ENCODE peak calls at places on chromosomes 16 and 17, in ten cellular contexts. One of them, this sample, is unnamed. For H3K4me1, the result is how much of the 10 kb centered on the place peaks cover.

GRCh38 chr17:75763613-75764416 is 1.2 kb downstream of the GALK1 start:
- DNase-seq in upper lobe of right lung: no peak
- DNase-seq in IMR-90: no peak
- DNase-seq in suprapubic skin: no peak
- DNase-seq in mucosa of descending colon: peak
- DNase-seq in uterus: no peak
- DNase-seq in stomach: no peak
- DNase-seq in GM23338: no peak
- DNase-seq in transverse colon: no peak
- DNase-seq in H1: no peak
- DNase-seq in this sample: peak

GRCh38 chr16:5874899-5875298 is 777.3 kb upstream of the EEF2KMT start:
- DNase-seq in suprapubic skin: no peak
- DNase-seq in GM23338: no peak
- DNase-seq in transverse colon: no peak
- DNase-seq in IMR-90: no peak
- DNase-seq in H1: no peak
- DNase-seq in mucosa of descending colon: no peak
- DNase-seq in upper lobe of right lung: no peak
- DNase-seq in uterus: no peak
- DNase-seq in stomach: no peak
- DNase-seq in this sample: no peak

GRCh38 chr16:66588981-66589713 is 9.9 kb downstream of the CMTM2 start:
- DNase-seq in uterus: no peak
- DNase-seq in IMR-90: peak
- DNase-seq in suprapubic skin: peak
- DNase-seq in H1: no peak
- DNase-seq in GM23338: peak
- DNase-seq in transverse colon: peak
- DNase-seq in mucosa of descending colon: peak
- DNase-seq in stomach: peak
- DNase-seq in upper lobe of right lung: peak
- DNase-seq in this sample: peak

GRCh38 chr17:31085563-31085962 is 9.2 kb upstream of the NF1 start:
- DNase-seq in GM23338: no peak
- DNase-seq in suprapubic skin: no peak
- DNase-seq in stomach: no peak
- DNase-seq in mucosa of descending colon: no peak
- DNase-seq in transverse colon: no peak
- DNase-seq in uterus: no peak
- DNase-seq in H1: no peak
- DNase-seq in upper lobe of right lung: no peak
- DNase-seq in IMR-90: peak
- DNase-seq in this sample: no peak

GRCh38 chr17:43683928-43684653 is 22.4 kb upstream of the MEOX1 start:
- DNase-seq in uterus: no peak
- DNase-seq in GM23338: no peak
- DNase-seq in mucosa of descending colon: no peak
- DNase-seq in IMR-90: no peak
- DNase-seq in H1: no peak
- DNase-seq in upper lobe of right lung: no peak
- DNase-seq in suprapubic skin: no peak
- DNase-seq in stomach: no peak
- DNase-seq in transverse colon: no peak
- DNase-seq in this sample: no peak

GRCh38 chr17:65660947-65661346 is 99.5 kb upstream of the AXIN2 start:
- DNase-seq in suprapubic skin: no peak
- DNase-seq in transverse colon: no peak
- DNase-seq in mucosa of descending colon: no peak
- DNase-seq in upper lobe of right lung: no peak
- DNase-seq in GM23338: no peak
- DNase-seq in H1: no peak
- DNase-seq in IMR-90: peak
- DNase-seq in uterus: no peak
- DNase-seq in stomach: no peak
- DNase-seq in this sample: no peak

GRCh38 chr17:19718613-19719364 is 2.4 kb upstream of the SLC47A2 start:
- DNase-seq in suprapubic skin: no peak
- DNase-seq in mucosa of descending colon: no peak
- DNase-seq in uterus: no peak
- DNase-seq in transverse colon: no peak
- DNase-seq in upper lobe of right lung: peak
- DNase-seq in H1: no peak
- DNase-seq in stomach: no peak
- DNase-seq in IMR-90: no peak
- DNase-seq in GM23338: peak
- DNase-seq in this sample: no peak

GRCh38 chr16:49750341-49751011 is 105.4 kb downstream of the ZNF423 start:
- DNase-seq in mucosa of descending colon: no peak
- DNase-seq in upper lobe of right lung: no peak
- DNase-seq in GM23338: no peak
- DNase-seq in transverse colon: no peak
- DNase-seq in uterus: no peak
- DNase-seq in H1: no peak
- DNase-seq in stomach: no peak
- DNase-seq in suprapubic skin: no peak
- DNase-seq in IMR-90: no peak
- DNase-seq in this sample: no peak

GRCh38 chr17:73189417-73190099 is 3.3 kb upstream of the COG1 start:
- DNase-seq in transverse colon: no peak
- DNase-seq in mucosa of descending colon: no peak
- DNase-seq in H1: no peak
- DNase-seq in GM23338: peak
- DNase-seq in stomach: peak
- DNase-seq in IMR-90: peak
- DNase-seq in suprapubic skin: no peak
- DNase-seq in uterus: no peak
- DNase-seq in upper lobe of right lung: no peak
- DNase-seq in this sample: no peak

GRCh38 chr17:2264023-2264860 is 39.3 kb downstream of the SMG6 start:
- DNase-seq in suprapubic skin: no peak
- DNase-seq in stomach: no peak
- DNase-seq in upper lobe of right lung: no peak
- DNase-seq in uterus: peak
- DNase-seq in H1: no peak
- DNase-seq in IMR-90: peak
- DNase-seq in GM23338: no peak
- DNase-seq in mucosa of descending colon: no peak
- DNase-seq in transverse colon: no peak
- DNase-seq in this sample: no peak

GRCh38 chr17:19724501-19725420 is 8.4 kb upstream of the SLC47A2 start:
- DNase-seq in uterus: peak
- DNase-seq in upper lobe of right lung: peak
- DNase-seq in GM23338: no peak
- DNase-seq in suprapubic skin: peak
- DNase-seq in stomach: peak
- DNase-seq in transverse colon: peak
- DNase-seq in H1: no peak
- DNase-seq in IMR-90: no peak
- DNase-seq in mucosa of descending colon: peak
- DNase-seq in this sample: peak

GRCh38 chr17:34434065-34434464 is 71.0 kb upstream of the CCL1 start:
- DNase-seq in mucosa of descending colon: no peak
- DNase-seq in GM23338: no peak
- DNase-seq in suprapubic skin: no peak
- DNase-seq in H1: no peak
- DNase-seq in upper lobe of right lung: no peak
- DNase-seq in transverse colon: no peak
- DNase-seq in uterus: no peak
- DNase-seq in stomach: no peak
- DNase-seq in IMR-90: no peak
- DNase-seq in this sample: no peak

GRCh38 chr17:15955793-15956541 is 11.0 kb downstream of the ADORA2B start:
- DNase-seq in H1: no peak
- DNase-seq in GM23338: peak
- DNase-seq in IMR-90: no peak
- DNase-seq in stomach: no peak
- DNase-seq in suprapubic skin: no peak
- DNase-seq in mucosa of descending colon: no peak
- DNase-seq in upper lobe of right lung: no peak
- DNase-seq in transverse colon: no peak
- DNase-seq in uterus: no peak
- DNase-seq in this sample: no peak

GRCh38 chr17:65855245-65855644 is 293.8 kb upstream of the AXIN2 start:
- DNase-seq in GM23338: peak
- DNase-seq in mucosa of descending colon: no peak
- DNase-seq in H1: peak
- DNase-seq in stomach: no peak
- DNase-seq in transverse colon: no peak
- DNase-seq in upper lobe of right lung: no peak
- DNase-seq in uterus: no peak
- DNase-seq in IMR-90: peak
- DNase-seq in suprapubic skin: no peak
- DNase-seq in this sample: no peak

GRCh38 chr16:78576941-78577340 is 477.5 kb downstream of the WWOX start:
- DNase-seq in stomach: no peak
- DNase-seq in transverse colon: no peak
- DNase-seq in GM23338: no peak
- DNase-seq in IMR-90: no peak
- DNase-seq in mucosa of descending colon: no peak
- DNase-seq in H1: no peak
- DNase-seq in suprapubic skin: no peak
- DNase-seq in uterus: no peak
- DNase-seq in upper lobe of right lung: no peak
- DNase-seq in this sample: no peak

GRCh38 chr17:78687125-78687524 is 94.9 kb downstream of the CYTH1 start:
- DNase-seq in H1: no peak
- DNase-seq in GM23338: no peak
- DNase-seq in IMR-90: no peak
- DNase-seq in uterus: no peak
- DNase-seq in stomach: no peak
- DNase-seq in upper lobe of right lung: no peak
- DNase-seq in mucosa of descending colon: no peak
- DNase-seq in transverse colon: no peak
- DNase-seq in suprapubic skin: no peak
- DNase-seq in this sample: no peak

GRCh38 chr16:89308391-89309333 is 91.2 kb downstream of the ZNF778 start:
- DNase-seq in mucosa of descending colon: no peak
- DNase-seq in stomach: no peak
- DNase-seq in uterus: no peak
- DNase-seq in GM23338: peak
- DNase-seq in transverse colon: no peak
- DNase-seq in suprapubic skin: no peak
- DNase-seq in IMR-90: no peak
- DNase-seq in upper lobe of right lung: no peak
- DNase-seq in H1: no peak
- DNase-seq in this sample: no peak

GRCh38 chr17:50350733-50351132 is 4.8 kb downstream of the XYLT2 start:
- DNase-seq in stomach: no peak
- DNase-seq in GM23338: no peak
- DNase-seq in H1: no peak
- DNase-seq in transverse colon: no peak
- DNase-seq in uterus: no peak
- DNase-seq in upper lobe of right lung: peak
- DNase-seq in suprapubic skin: peak
- DNase-seq in mucosa of descending colon: no peak
- DNase-seq in IMR-90: no peak
- DNase-seq in this sample: no peak

GRCh38 chr17:67026341-67026740 is 18.0 kb upstream of the CACNG1 start:
- DNase-seq in IMR-90: no peak
- DNase-seq in H1: no peak
- DNase-seq in GM23338: no peak
- DNase-seq in stomach: no peak
- DNase-seq in uterus: no peak
- DNase-seq in suprapubic skin: no peak
- DNase-seq in upper lobe of right lung: no peak
- DNase-seq in mucosa of descending colon: no peak
- DNase-seq in transverse colon: no peak
- DNase-seq in this sample: no peak

GRCh38 chr16:56421976-56422669 is 3.2 kb downstream of the AMFR start:
- DNase-seq in IMR-90: no peak
- DNase-seq in suprapubic skin: no peak
- DNase-seq in H1: no peak
- DNase-seq in GM23338: no peak
- DNase-seq in transverse colon: no peak
- DNase-seq in uterus: no peak
- DNase-seq in stomach: no peak
- DNase-seq in upper lobe of right lung: no peak
- DNase-seq in mucosa of descending colon: no peak
- DNase-seq in this sample: no peak
- H3K4me3 ChIP-seq in IMR-90: no peak
- H3K4me3 ChIP-seq in suprapubic skin: no peak
- H3K4me3 ChIP-seq in H1: no peak
- H3K4me3 ChIP-seq in GM23338: no peak
- H3K4me3 ChIP-seq in transverse colon: no peak
- H3K4me3 ChIP-seq in uterus: no peak
- H3K4me3 ChIP-seq in stomach: no peak
- H3K4me3 ChIP-seq in upper lobe of right lung: no peak
- H3K4me3 ChIP-seq in mucosa of descending colon: no peak
- H3K4me3 ChIP-seq in this sample: no peak

DNA sequence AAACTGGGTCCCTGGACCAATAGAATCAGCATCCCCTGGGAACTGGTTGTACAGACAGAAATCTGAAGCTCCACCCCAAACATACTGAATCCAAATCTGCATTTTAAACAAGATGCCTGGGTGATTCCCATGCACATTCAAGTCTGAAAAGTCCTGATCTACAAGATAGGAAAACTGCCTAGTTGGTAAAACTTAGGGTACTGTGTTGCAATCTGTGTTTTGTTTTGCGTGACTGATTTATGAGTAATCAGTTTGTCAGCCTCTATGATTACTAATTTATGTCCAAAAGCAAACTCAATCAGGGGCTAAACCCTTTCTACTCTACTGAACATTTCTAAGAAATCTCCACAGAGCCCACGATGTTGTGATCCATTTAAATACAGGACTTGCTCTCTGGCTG is 103.8 kb downstream of the YPEL2 start:
- DNase-seq in stomach: no peak
- DNase-seq in mucosa of descending colon: no peak
- DNase-seq in suprapubic skin: no peak
- DNase-seq in transverse colon: no peak
- DNase-seq in uterus: no peak
- DNase-seq in H1: no peak
- DNase-seq in GM23338: no peak
- DNase-seq in IMR-90: peak
- DNase-seq in upper lobe of right lung: no peak
- DNase-seq in this sample: no peak
- TF ChIP-seq CTCF in stomach: no peak
- TF ChIP-seq CTCF in mucosa of descending colon: no peak
- TF ChIP-seq CTCF in suprapubic skin: no peak
- TF ChIP-seq CTCF in transverse colon: no peak
- TF ChIP-seq CTCF in uterus: no peak
- TF ChIP-seq CTCF in H1: no peak
- TF ChIP-seq CTCF in GM23338: no peak
- TF ChIP-seq CTCF in IMR-90: no peak
- TF ChIP-seq CTCF in upper lobe of right lung: no peak
- TF ChIP-seq CTCF in this sample: no peak

GRCh38 chr16:87924937-87925670 is 11.2 kb downstream of the CA5A start:
- DNase-seq in suprapubic skin: no peak
- DNase-seq in transverse colon: no peak
- DNase-seq in H1: no peak
- DNase-seq in IMR-90: no peak
- DNase-seq in uterus: no peak
- DNase-seq in stomach: peak
- DNase-seq in GM23338: no peak
- DNase-seq in upper lobe of right lung: no peak
- DNase-seq in mucosa of descending colon: no peak
- DNase-seq in this sample: no peak
- H3K4me1 ChIP-seq in suprapubic skin: under half
- H3K4me1 ChIP-seq in transverse colon: under half
- H3K4me1 ChIP-seq in H1: under half
- H3K4me1 ChIP-seq in IMR-90: under half
- H3K4me1 ChIP-seq in uterus: under half
- H3K4me1 ChIP-seq in stomach: under half
- H3K4me1 ChIP-seq in GM23338: under half
- H3K4me1 ChIP-seq in upper lobe of right lung: under half
- H3K4me1 ChIP-seq in mucosa of descending colon: under half
- H3K4me1 ChIP-seq in this sample: under half

GRCh38 chr16:85686912-85687591 is 1.7 kb downstream of the GINS2 start:
- DNase-seq in transverse colon: peak
- DNase-seq in stomach: no peak
- DNase-seq in suprapubic skin: no peak
- DNase-seq in IMR-90: no peak
- DNase-seq in H1: no peak
- DNase-seq in GM23338: no peak
- DNase-seq in mucosa of descending colon: peak
- DNase-seq in upper lobe of right lung: no peak
- DNase-seq in uterus: no peak
- DNase-seq in this sample: peak
- H3K4me3 ChIP-seq in transverse colon: no peak
- H3K4me3 ChIP-seq in stomach: no peak
- H3K4me3 ChIP-seq in suprapubic skin: no peak
- H3K4me3 ChIP-seq in IMR-90: no peak
- H3K4me3 ChIP-seq in H1: peak
- H3K4me3 ChIP-seq in GM23338: peak
- H3K4me3 ChIP-seq in mucosa of descending colon: no peak
- H3K4me3 ChIP-seq in upper lobe of right lung: no peak
- H3K4me3 ChIP-seq in uterus: no peak
- H3K4me3 ChIP-seq in this sample: no peak

This sample was measured in lower lobe of right lung.